ENCODE peak calls at places on chromosomes 16 and 17, in four cellular contexts. H is HL-60, A is Peyer's patch, M is caudate nucleus. S is an unnamed sample.

GRCh38 chr17:8020776-8021564 is 17.9 kb upstream of the ALOX15B start:
- DNase-seq in H (no peak), M (no peak), A (no peak), S (no peak)

GRCh38 chr17:17304521-17304985 is 1.4 kb downstream of the NT5M start:
- DNase-seq in H (peak; percentile 47), A (no peak), M (no peak), S (no peak)

GRCh38 chr17:35082073-35082657 is 18.7 kb upstream of the RFFL start:
- DNase-seq in A (no peak), H (no peak), M (peak; percentile 41), S (no peak)

GRCh38 chr17:59439261-59439660 is 107.8 kb downstream of the YPEL2 start:
- DNase-seq in M (no peak), H (no peak), A (no peak), S (no peak)

GRCh38 chr17:50855708-50856330 is 10.3 kb downstream of the TOB1 start:
- DNase-seq in H (no peak), A (no peak), M (no peak), S (no peak)

GRCh38 chr16:59192551-59193199 is 458.6 kb upstream of the GOT2 start:
- DNase-seq in H (peak; percentile 54), A (no peak), M (no peak), S (no peak)

GRCh38 chr17:17676752-17677151 is 4.5 kb upstream of the RAI1 start:
- DNase-seq in A (no peak), H (no peak), M (no peak), S (no peak)

GRCh38 chr16:57478396-57479024 is 7.8 kb downstream of the DOK4 start:
- DNase-seq in H (no peak), A (peak; percentile 29), M (no peak), S (no peak)

GRCh38 chr17:41725134-41725533 is 9.3 kb downstream of the HAP1 start:
- DNase-seq in H (no peak), A (no peak), M (no peak), S (no peak)

GRCh38 chr16:81601601-81602251 is 157.1 kb downstream of the CMIP start:
- DNase-seq in H (no peak), M (no peak), A (no peak), S (no peak)

GRCh38 chr16:73048292-73049050 is 543 bp upstream of the ZFHX3 start:
- DNase-seq in A (no peak), H (no peak), M (peak; percentile 18), S (no peak)

GRCh38 chr17:57953703-57954420 is 1.4 kb downstream of the CUEDC1 start:
- DNase-seq in A (no peak), M (no peak), H (no peak), S (no peak)

GRCh38 chr17:72456026-72456569 is 335.3 kb downstream of the SOX9 start:
- DNase-seq in M (no peak), H (no peak), A (no peak), S (no peak)

GRCh38 chr16:82625066-82625968 is 1.5 kb upstream of the CDH13 start:
- DNase-seq in M (no peak), H (no peak), A (no peak), S (no peak)

GRCh38 chr17:19398301-19399181 is 11.6 kb upstream of the MFAP4 start:
- DNase-seq in A (no peak), H (peak; percentile 39), M (no peak), S (no peak)

GRCh38 chr16:22151599-22151998 is 10.7 kb upstream of the SDR42E2 start:
- DNase-seq in H (no peak), A (no peak), M (no peak), S (no peak)

GRCh38 chr17:45790296-45790922 is 6.3 kb downstream of the CRHR1 start:
- DNase-seq in M (no peak), A (no peak), H (no peak), S (no peak)

GRCh38 chr16:7013990-7014389 is 318.7 kb upstream of the RBFOX1 start:
- DNase-seq in H (no peak), A (no peak), M (no peak), S (no peak)

GRCh38 chr16:57611184-57611583 is 17.2 kb upstream of the ADGRG1 start:
- DNase-seq in M (no peak), A (no peak), H (no peak), S (no peak)

GRCh38 chr17:17606416-17607000 is 15.0 kb upstream of the PEMT start:
- DNase-seq in A (no peak), M (no peak), H (no peak), S (no peak)

GRCh38 chr17:10790491-10791401 is 13.2 kb downstream of the TMEM238L start:
- DNase-seq in A (no peak), M (no peak), H (no peak), S (peak; percentile 84)

GRCh38 chr17:40019140-40019991 is 4.1 kb downstream of the CSF3 start:
- DNase-seq in A (no peak), H (no peak), M (no peak), S (no peak)

GRCh38 chr17:79050591-79050990 is 24.0 kb upstream of the ENGASE start:
- DNase-seq in H (no peak), M (no peak), A (no peak), S (no peak)

GRCh38 chr16:35131429-35131828 is 1672.0 kb downstream of the TP53TG3F start:
- DNase-seq in H (no peak), A (no peak), M (no peak), S (no peak)
- H3K27ac ChIP-seq in H (no peak overlapping the region), A (no peak overlapping the region), M (no peak overlapping the region), S (no peak overlapping the region)

DNA sequence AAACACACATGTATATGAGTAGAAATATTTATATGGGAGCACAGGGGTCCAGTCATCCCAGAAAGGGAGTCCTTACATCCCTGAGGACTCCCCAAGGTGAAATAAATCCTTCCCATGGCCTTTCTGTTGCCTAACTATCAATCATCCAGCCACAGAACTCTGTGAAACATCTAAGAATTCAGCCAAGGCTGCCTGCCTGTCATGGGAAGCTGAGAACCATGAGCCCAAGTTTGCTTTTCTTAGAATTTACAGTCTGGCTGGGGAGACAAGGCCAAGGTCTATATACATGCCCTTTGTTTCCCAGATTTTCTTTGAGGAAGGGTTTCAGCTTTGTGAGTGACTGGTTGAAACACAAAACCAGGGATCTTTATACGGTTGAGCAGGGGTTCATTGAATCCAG is 15.8 kb downstream of the MYL4 start:
- DNase-seq in H (no peak), M (no peak), A (no peak), S (no peak)
- H3K27ac ChIP-seq in H (no peak overlapping the region), M (peak overlapping the region; percentile 63), A (peak overlapping the region; percentile 63), S (no peak overlapping the region)

GRCh38 chr17:1449412-1449967 is 6.5 kb downstream of the CRK start:
- DNase-seq in H (no peak), A (no peak), M (no peak), S (no peak)

GRCh38 chr17:1442187-1442586 is 13.8 kb downstream of the CRK start:
- DNase-seq in M (no peak), H (no peak), A (no peak), S (no peak)

GRCh38 chr17:1452836-1453235 is 3.2 kb downstream of the CRK start:
- DNase-seq in M (no peak), A (no peak), H (no peak), S (no peak)

GRCh38 chr17:1446201-1446600 is 9.8 kb downstream of the CRK start:
- DNase-seq in M (no peak), A (no peak), H (no peak), S (no peak)

DNA sequence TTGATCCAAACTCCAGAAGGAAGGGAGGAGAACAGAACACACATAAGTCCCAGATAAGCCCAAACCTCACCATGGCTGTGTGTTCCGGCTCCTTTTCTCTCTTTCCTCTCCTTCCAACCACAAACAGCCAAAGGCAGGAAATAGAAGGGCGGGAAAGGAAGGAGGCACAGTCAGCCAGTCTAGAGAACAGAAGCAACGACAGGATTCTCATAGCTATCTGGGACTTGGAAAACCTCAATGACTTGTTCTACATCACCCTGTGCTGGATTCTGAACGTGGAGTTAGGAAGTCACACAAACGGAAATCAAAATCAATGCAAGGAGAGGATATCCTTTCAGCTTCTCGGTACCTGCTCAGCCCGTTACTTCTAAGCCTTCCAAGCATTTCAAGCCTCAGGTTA is 9.0 kb downstream of the CRK start:
- DNase-seq in H (no peak), A (no peak), M (no peak), S (no peak)
- H3K27ac ChIP-seq in H (no peak overlapping the region), A (no peak overlapping the region), M (peak overlapping the region; percentile 3), S (no peak overlapping the region)

GRCh38 chr16:71626858-71627213 is 852 bp downstream of the MARVELD3 start:
- DNase-seq in A (no peak), M (no peak), H (no peak), S (no peak)
- H3K27ac ChIP-seq in A (peak overlapping the region; percentile 83), M (no peak overlapping the region), H (no peak overlapping the region), S (peak overlapping the region; percentile 61)